ENCODE peak calls at places on chromosomes 6 and 20, in four cellular contexts. One of them, this sample, is unnamed.

GRCh38 chr6:12010635-12011275 is 1.4 kb upstream of the HIVEP1 start:
- DNase-seq in GM12878: no peak
- DNase-seq in HepG2: no peak
- DNase-seq in K562: peak; percentile 28
- DNase-seq in this sample: peak; percentile 72

GRCh38 chr6:168124921-168125320 is 45.9 kb upstream of the FRMD1 start:
- DNase-seq in GM12878: no peak
- DNase-seq in HepG2: no peak
- DNase-seq in K562: no peak
- DNase-seq in this sample: no peak

GRCh38 chr6:113632220-113632864 is 224.8 kb upstream of the MARCKS start:
- DNase-seq in GM12878: peak; percentile 91
- DNase-seq in HepG2: peak; percentile 78
- DNase-seq in K562: no peak
- DNase-seq in this sample: no peak

GRCh38 chr6:56188429-56188828 is 59.0 kb downstream of the COL21A1 start:
- DNase-seq in GM12878: no peak
- DNase-seq in HepG2: no peak
- DNase-seq in K562: no peak
- DNase-seq in this sample: no peak

GRCh38 chr20:46221271-46221670 is 87.0 kb downstream of the CDH22 start:
- DNase-seq in GM12878: no peak
- DNase-seq in HepG2: no peak
- DNase-seq in K562: no peak
- DNase-seq in this sample: no peak

GRCh38 chr6:36683656-36684446 is 5.3 kb downstream of the CDKN1A start:
- DNase-seq in GM12878: no peak
- DNase-seq in HepG2: peak; percentile 83
- DNase-seq in K562: no peak
- DNase-seq in this sample: no peak

GRCh38 chr6:79468587-79468986 is 68.6 kb downstream of the LCA5 start:
- DNase-seq in GM12878: no peak
- DNase-seq in HepG2: no peak
- DNase-seq in K562: no peak
- DNase-seq in this sample: no peak

GRCh38 chr6:138540468-138540867 is 41.2 kb upstream of the NHSL1 start:
- DNase-seq in GM12878: no peak
- DNase-seq in HepG2: no peak
- DNase-seq in K562: no peak
- DNase-seq in this sample: no peak

GRCh38 chr6:14559754-14560527 is 442.4 kb downstream of the CD83 start:
- DNase-seq in GM12878: no peak
- DNase-seq in HepG2: no peak
- DNase-seq in K562: no peak
- DNase-seq in this sample: no peak

GRCh38 chr6:45069091-45069490 is 259.0 kb upstream of the RUNX2 start:
- DNase-seq in GM12878: no peak
- DNase-seq in HepG2: no peak
- DNase-seq in K562: no peak
- DNase-seq in this sample: no peak

GRCh38 chr6:117169781-117170281 is 95.5 kb upstream of the VGLL2 start:
- DNase-seq in GM12878: no peak
- DNase-seq in HepG2: no peak
- DNase-seq in K562: no peak
- DNase-seq in this sample: no peak

GRCh38 chr6:55047433-55048044 is 126.8 kb upstream of the HCRTR2 start:
- DNase-seq in GM12878: no peak
- DNase-seq in HepG2: no peak
- DNase-seq in K562: no peak
- DNase-seq in this sample: no peak

GRCh38 chr20:53343433-53343832 is 250.2 kb downstream of the ZNF217 start:
- DNase-seq in GM12878: no peak
- DNase-seq in HepG2: no peak
- DNase-seq in K562: no peak
- DNase-seq in this sample: no peak
- TF ChIP-seq ESRRA in GM12878: no peak
- TF ChIP-seq ESRRA in HepG2: no peak
- TF ChIP-seq ESRRA in K562: no peak
- TF ChIP-seq ESRRA in this sample: no peak

DNA sequence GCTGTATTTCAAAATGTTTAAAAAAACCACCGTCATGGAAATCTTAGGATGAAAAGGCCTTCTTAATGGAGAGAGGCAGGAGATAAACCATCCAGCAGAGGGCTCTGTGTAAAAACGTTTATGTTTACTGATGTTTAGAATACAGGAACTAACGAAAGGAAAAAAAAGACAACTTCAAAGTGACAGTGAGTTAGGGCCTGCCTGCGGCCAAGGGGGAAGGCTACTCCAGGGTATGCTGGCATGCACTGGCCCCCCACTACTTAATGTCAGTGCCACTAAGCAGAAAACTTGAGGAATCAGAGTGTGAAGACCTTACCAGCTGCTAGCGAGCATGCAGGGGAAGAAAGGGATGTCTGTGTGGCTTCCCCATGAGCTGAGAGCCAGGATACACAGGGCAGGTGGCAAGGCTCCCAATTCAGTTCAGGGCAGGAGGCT is 47.7 kb downstream of the AKAP7 start:
- DNase-seq in GM12878: no peak
- DNase-seq in HepG2: peak; percentile 35
- DNase-seq in K562: no peak
- DNase-seq in this sample: no peak
- TF ChIP-seq CREB1 in GM12878: no peak
- TF ChIP-seq CREB1 in HepG2: no peak
- TF ChIP-seq CREB1 in K562: no peak
- TF ChIP-seq CREB1 in this sample: no peak

GRCh38 chr6:126293891-126294524 is 45.9 kb upstream of the CENPW start:
- DNase-seq in GM12878: no peak
- DNase-seq in HepG2: no peak
- DNase-seq in K562: no peak
- DNase-seq in this sample: no peak
- TF ChIP-seq ESRRA in GM12878: no peak
- TF ChIP-seq ESRRA in HepG2: no peak
- TF ChIP-seq ESRRA in K562: no peak
- TF ChIP-seq ESRRA in this sample: no peak

DNA sequence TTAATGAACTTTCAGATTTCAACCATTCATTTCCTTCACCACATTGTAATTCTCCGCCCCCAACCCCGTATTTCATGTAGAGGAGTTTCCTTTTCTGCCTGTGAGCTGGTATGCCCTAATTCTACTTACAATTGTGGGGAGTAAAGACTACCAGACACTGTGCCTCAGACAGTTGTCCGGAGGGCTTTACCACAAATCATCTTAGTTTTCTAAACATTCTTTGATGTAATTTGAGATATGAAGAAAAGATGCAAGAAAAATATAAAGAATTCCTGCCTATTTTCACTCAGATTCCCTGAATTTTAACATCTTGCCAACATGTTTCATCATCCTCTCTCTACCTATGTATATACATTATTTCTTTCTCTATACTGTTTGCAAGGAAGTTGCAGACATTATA is 28.3 kb upstream of the LOC128125822 start:
- DNase-seq in GM12878: no peak
- DNase-seq in HepG2: no peak
- DNase-seq in K562: no peak
- DNase-seq in this sample: no peak
- TF ChIP-seq CREB1 in GM12878: no peak
- TF ChIP-seq CREB1 in HepG2: no peak
- TF ChIP-seq CREB1 in K562: no peak
- TF ChIP-seq CREB1 in this sample: no peak

DNA sequence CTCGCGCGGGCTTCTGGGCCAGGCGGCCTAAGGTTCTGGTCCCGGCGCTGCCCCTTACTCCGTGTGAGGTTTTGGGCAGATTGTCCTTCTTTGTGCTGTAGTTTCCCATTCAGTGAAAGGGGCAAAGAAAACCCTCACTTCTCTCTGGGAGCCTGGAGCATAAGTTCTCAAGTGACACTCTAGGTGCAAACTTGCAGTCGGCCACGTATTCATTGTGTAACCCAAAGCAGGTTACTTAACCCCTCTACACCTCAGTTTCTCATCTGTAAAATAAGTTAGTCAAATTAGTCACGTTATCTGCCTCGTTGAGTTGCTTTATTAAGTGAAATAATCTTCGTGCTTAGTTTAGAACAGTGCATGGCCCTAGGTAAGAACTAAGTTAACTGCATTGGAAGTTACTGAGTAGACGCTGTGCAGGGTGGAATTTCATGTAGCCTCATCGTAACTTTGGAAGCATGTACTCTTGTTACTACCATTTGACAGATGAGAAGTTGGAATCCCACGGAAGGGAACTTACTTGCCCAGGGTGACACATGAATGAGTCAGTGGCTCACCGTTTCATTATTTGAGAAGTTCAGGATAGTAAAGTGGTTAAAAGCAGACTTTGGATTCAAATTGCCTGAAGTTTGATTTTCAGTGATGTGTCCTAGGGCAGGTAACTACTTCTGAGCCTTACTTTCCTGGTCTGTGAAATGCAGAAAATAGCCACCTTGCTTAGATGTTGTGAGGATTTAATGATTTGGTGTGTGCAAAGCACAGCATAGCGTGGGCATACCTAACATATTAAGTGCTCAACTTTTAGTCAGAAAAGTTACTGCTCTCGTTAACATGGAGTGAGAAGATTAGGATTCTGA is 550 bp upstream of the MROH8 start:
- DNase-seq in GM12878: no peak
- DNase-seq in HepG2: peak; percentile 59
- DNase-seq in K562: no peak
- DNase-seq in this sample: no peak
- TF ChIP-seq ESRRA in GM12878: no peak
- TF ChIP-seq ESRRA in HepG2: no peak
- TF ChIP-seq ESRRA in K562: no peak
- TF ChIP-seq ESRRA in this sample: no peak

DNA sequence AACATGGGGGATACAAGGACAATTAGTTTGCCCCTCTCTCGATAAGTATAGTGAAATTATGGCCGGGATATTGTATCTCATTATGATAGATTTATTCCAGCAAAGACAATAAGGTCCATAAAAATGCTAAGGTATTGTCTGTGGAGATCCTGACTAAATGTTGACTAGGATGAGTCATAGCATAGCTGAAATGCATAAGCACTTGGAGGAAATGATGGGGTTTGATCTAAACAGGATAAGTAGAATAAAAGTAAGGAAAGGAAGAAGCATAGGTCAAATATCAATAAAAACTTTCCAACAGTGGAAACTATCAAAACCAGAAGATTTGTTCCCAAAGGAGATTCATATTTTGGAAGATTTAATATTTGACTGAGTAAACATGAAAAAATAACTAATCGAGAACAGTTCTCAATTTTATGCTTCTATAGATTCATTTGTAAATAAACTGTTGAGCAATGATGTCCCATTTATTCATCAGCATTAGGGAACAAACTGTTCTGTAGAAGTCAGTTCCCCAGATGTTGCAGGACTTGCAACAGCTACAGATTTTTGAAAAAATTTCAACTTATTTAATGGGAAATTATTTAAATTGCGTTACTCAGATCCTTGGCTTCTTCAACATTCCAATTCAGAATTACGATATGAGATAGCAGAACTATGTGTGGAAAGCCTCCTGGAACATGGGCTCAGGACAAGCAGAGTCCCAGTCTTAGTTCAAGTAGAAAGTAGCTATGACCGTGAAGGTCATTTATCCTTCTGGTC is 133.7 kb upstream of the TBX18 start:
- DNase-seq in GM12878: no peak
- DNase-seq in HepG2: no peak
- DNase-seq in K562: no peak
- DNase-seq in this sample: no peak
- TF ChIP-seq CREB1 in GM12878: no peak
- TF ChIP-seq CREB1 in HepG2: no peak
- TF ChIP-seq CREB1 in K562: no peak
- TF ChIP-seq CREB1 in this sample: no peak

GRCh38 chr6:132961122-132961521 is 146.8 kb downstream of the RPS12 start:
- DNase-seq in GM12878: no peak
- DNase-seq in HepG2: peak; percentile 64
- DNase-seq in K562: no peak
- DNase-seq in this sample: no peak
- TF ChIP-seq ESRRA in GM12878: no peak
- TF ChIP-seq ESRRA in HepG2: no peak
- TF ChIP-seq ESRRA in K562: no peak
- TF ChIP-seq ESRRA in this sample: no peak

GRCh38 chr6:96089173-96089572 is 73.4 kb downstream of the FUT9 start:
- DNase-seq in GM12878: no peak
- DNase-seq in HepG2: peak; percentile 20
- DNase-seq in K562: no peak
- DNase-seq in this sample: peak; percentile 62
- TF ChIP-seq CREB1 in GM12878: no peak
- TF ChIP-seq CREB1 in HepG2: no peak
- TF ChIP-seq CREB1 in K562: no peak
- TF ChIP-seq CREB1 in this sample: no peak

DNA sequence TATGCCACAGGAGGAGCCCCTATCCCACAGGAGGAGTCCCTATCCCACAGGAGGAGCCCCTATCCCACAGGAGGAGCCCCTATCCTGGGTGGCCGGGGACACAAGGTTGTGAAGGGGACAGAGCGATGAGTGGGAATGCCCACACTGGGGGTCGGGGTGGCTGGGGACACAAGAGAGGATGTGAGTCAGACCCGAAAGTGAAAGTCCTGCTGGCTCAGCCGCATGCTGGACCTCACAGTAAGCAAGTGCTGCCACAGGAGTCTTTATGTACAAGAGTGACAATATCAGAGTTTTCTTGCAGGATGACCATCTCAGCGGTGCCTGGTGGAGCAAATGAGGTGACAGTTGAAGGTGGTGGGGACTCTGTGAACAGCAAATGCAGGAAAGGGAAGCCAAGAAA is 93.7 kb downstream of the PSMB1 start:
- DNase-seq in GM12878: peak; percentile 23
- DNase-seq in HepG2: no peak
- DNase-seq in K562: no peak
- DNase-seq in this sample: no peak
- TF ChIP-seq ESRRA in GM12878: no peak
- TF ChIP-seq ESRRA in HepG2: no peak
- TF ChIP-seq ESRRA in K562: no peak
- TF ChIP-seq ESRRA in this sample: no peak

GRCh38 chr20:50536333-50536732 is 26.1 kb downstream of the PTPN1 start:
- DNase-seq in GM12878: no peak
- DNase-seq in HepG2: no peak
- DNase-seq in K562: no peak
- DNase-seq in this sample: no peak
- TF ChIP-seq CREB1 in GM12878: no peak
- TF ChIP-seq CREB1 in HepG2: no peak
- TF ChIP-seq CREB1 in K562: no peak
- TF ChIP-seq CREB1 in this sample: no peak